ENCODE peak calls at places on chromosomes 11 and 22, in four cellular contexts. I is stimulated activated CD8-positive, alpha-beta memory T cell treated with anti-CD3 and anti-CD28 coated beads, Interleukin-12 subunit alpha, Interleukin-12 subunit beta, amount 100 ng/mL, for 1 hour; F is EL; T is NT2/D1. A is an unnamed sample.

GRCh38 chr22:17795143-17795542 is 20.9 kb upstream of the BID start:
- DNase-seq in T (no peak), I (no peak), F (no peak), A (no peak)

GRCh38 chr22:40728731-40729189 is 49.5 kb downstream of the MCHR1 start:
- DNase-seq in I (peak), T (no peak), F (peak), A (peak)

GRCh38 chr11:9858218-9858617 is 194.3 kb downstream of the SWAP70 start:
- DNase-seq in T (no peak), F (no peak), I (no peak), A (no peak)

GRCh38 chr22:50229370-50229769 is 15.5 kb downstream of the TUBGCP6 start:
- DNase-seq in F (no peak), I (no peak), T (no peak), A (no peak)

GRCh38 chr11:103013426-103013825 is 57.9 kb upstream of the MMP13 start:
- DNase-seq in T (no peak), F (no peak), I (no peak), A (no peak)

GRCh38 chr22:40022536-40023225 is 27.9 kb downstream of the FAM83F start:
- DNase-seq in I (no peak), T (no peak), F (no peak), A (no peak)

GRCh38 chr11:118913411-118914125 is 12.2 kb downstream of the BCL9L start:
- DNase-seq in T (no peak), I (no peak), F (no peak), A (no peak)

GRCh38 chr11:6238902-6239301 is at the start of gene CNGA4:
- DNase-seq in I (no peak), F (no peak), T (no peak), A (peak)

GRCh38 chr11:82267186-82267585 is 466.5 kb downstream of the FAM181B start:
- DNase-seq in I (no peak), T (no peak), F (no peak), A (no peak)

GRCh38 chr11:48034926-48035876 is 54.8 kb downstream of the PTPRJ start:
- DNase-seq in T (no peak), I (no peak), F (no peak), A (no peak)

GRCh38 chr11:121927359-121927758 is 188.7 kb downstream of the BLID start:
- DNase-seq in T (no peak), I (no peak), F (no peak), A (no peak)

GRCh38 chr11:100546714-100547113 is 140.4 kb upstream of the ARHGAP42 start:
- DNase-seq in T (no peak), F (peak), I (no peak), A (no peak)

GRCh38 chr11:96154802-96155520 is 188.0 kb downstream of the MAML2 start:
- DNase-seq in T (no peak), I (no peak), F (peak), A (no peak)

GRCh38 chr11:2650343-2650867 is 49.4 kb downstream of the KCNQ1OT1 start:
- DNase-seq in F (no peak), T (no peak), I (no peak), A (no peak)

GRCh38 chr11:60544077-60544476 is 28.9 kb downstream of the MS4A13 start:
- DNase-seq in F (no peak), T (no peak), I (no peak), A (no peak)

GRCh38 chr11:88420165-88420781 is 82.7 kb upstream of the CTSC start:
- DNase-seq in I (no peak), T (no peak), F (peak), A (no peak)

GRCh38 chr22:45242778-45243191 is 2.1 kb upstream of the KIAA0930 start:
- DNase-seq in F (no peak), I (no peak), T (no peak), A (peak)

GRCh38 chr22:36898690-36899089 is 14.7 kb upstream of the CSF2RB start:
- DNase-seq in T (no peak), F (no peak), I (no peak), A (no peak)

GRCh38 chr11:70435765-70436500 is 37.6 kb downstream of the CTTN start:
- DNase-seq in F (no peak), T (no peak), I (no peak), A (no peak)

GRCh38 chr11:83349371-83349770 is 63.2 kb upstream of the CCDC90B start:
- DNase-seq in F (no peak), T (no peak), I (no peak), A (no peak)

GRCh38 chr11:23732026-23732425 is 764.8 kb upstream of the LUZP2 start:
- DNase-seq in T (no peak), F (peak), I (no peak), A (no peak)